ENCODE peak calls at places on chromosomes 1 and 21, in seven cellular contexts. One of them, this sample, is unnamed.
A peak's percentile ranks its signal among the peaks of the same experiment; 100 is the strongest.

GRCh38 chr1:12604114-12604874 is 13.7 kb downstream of the DHRS3 start:
- DNase-seq in IMR-90: peak; percentile 99
- DNase-seq in suprapubic skin: no peak
- DNase-seq in upper lobe of right lung: no peak
- DNase-seq in fibroblast of lung: peak; percentile 95
- DNase-seq in heart left ventricle: peak; percentile 64
- DNase-seq in pancreas: no peak
- DNase-seq in this sample: no peak

GRCh38 chr1:25804244-25804963 is 4.4 kb downstream of the SELENON start:
- DNase-seq in heart left ventricle: no peak
- DNase-seq in IMR-90: no peak
- DNase-seq in suprapubic skin: no peak
- DNase-seq in upper lobe of right lung: no peak
- DNase-seq in fibroblast of lung: no peak
- DNase-seq in pancreas: no peak
- DNase-seq in this sample: no peak

GRCh38 chr1:158028956-158029355 is 35.5 kb downstream of the KIRREL1 start:
- DNase-seq in heart left ventricle: no peak
- DNase-seq in fibroblast of lung: no peak
- DNase-seq in upper lobe of right lung: no peak
- DNase-seq in IMR-90: peak; percentile 55
- DNase-seq in suprapubic skin: no peak
- DNase-seq in pancreas: no peak
- DNase-seq in this sample: no peak

GRCh38 chr1:101257500-101258325 is 20.9 kb downstream of the S1PR1 start:
- DNase-seq in pancreas: no peak
- DNase-seq in heart left ventricle: no peak
- DNase-seq in suprapubic skin: no peak
- DNase-seq in upper lobe of right lung: no peak
- DNase-seq in fibroblast of lung: no peak
- DNase-seq in IMR-90: no peak
- DNase-seq in this sample: no peak

GRCh38 chr21:35527358-35527757 is 478.3 kb upstream of the RUNX1 start:
- DNase-seq in pancreas: no peak
- DNase-seq in suprapubic skin: no peak
- DNase-seq in IMR-90: no peak
- DNase-seq in upper lobe of right lung: no peak
- DNase-seq in heart left ventricle: no peak
- DNase-seq in fibroblast of lung: no peak
- DNase-seq in this sample: no peak

GRCh38 chr1:9332513-9333143 is 39.9 kb downstream of the SPSB1 start:
- DNase-seq in pancreas: no peak
- DNase-seq in suprapubic skin: no peak
- DNase-seq in fibroblast of lung: no peak
- DNase-seq in upper lobe of right lung: no peak
- DNase-seq in heart left ventricle: no peak
- DNase-seq in IMR-90: no peak
- DNase-seq in this sample: no peak

GRCh38 chr1:235883261-235883927 is 16.7 kb upstream of the LYST start:
- DNase-seq in fibroblast of lung: peak; percentile 96
- DNase-seq in pancreas: peak; percentile 87
- DNase-seq in IMR-90: peak; percentile 97
- DNase-seq in upper lobe of right lung: peak; percentile 89
- DNase-seq in suprapubic skin: peak; percentile 94
- DNase-seq in heart left ventricle: peak; percentile 90
- DNase-seq in this sample: peak; percentile 85

GRCh38 chr21:44653123-44653522 is 1.3 kb downstream of the KRTAP12-4 start:
- DNase-seq in fibroblast of lung: no peak
- DNase-seq in suprapubic skin: no peak
- DNase-seq in heart left ventricle: no peak
- DNase-seq in upper lobe of right lung: no peak
- DNase-seq in pancreas: no peak
- DNase-seq in IMR-90: no peak
- DNase-seq in this sample: no peak

GRCh38 chr21:44823179-44823654 is 5.4 kb upstream of the SUMO3 start:
- DNase-seq in upper lobe of right lung: no peak
- DNase-seq in pancreas: no peak
- DNase-seq in suprapubic skin: no peak
- DNase-seq in heart left ventricle: no peak
- DNase-seq in IMR-90: no peak
- DNase-seq in fibroblast of lung: no peak
- DNase-seq in this sample: no peak

GRCh38 chr1:149965440-149965839 is 28.8 kb upstream of the MTMR11 start:
- DNase-seq in fibroblast of lung: no peak
- DNase-seq in IMR-90: no peak
- DNase-seq in suprapubic skin: no peak
- DNase-seq in upper lobe of right lung: no peak
- DNase-seq in pancreas: no peak
- DNase-seq in heart left ventricle: no peak
- DNase-seq in this sample: no peak

GRCh38 chr1:91502138-91502881 is 1.7 kb downstream of the CDC7 start:
- DNase-seq in upper lobe of right lung: no peak
- DNase-seq in fibroblast of lung: no peak
- DNase-seq in heart left ventricle: no peak
- DNase-seq in IMR-90: no peak
- DNase-seq in suprapubic skin: no peak
- DNase-seq in pancreas: no peak
- DNase-seq in this sample: no peak

GRCh38 chr21:43267391-43268085 is 98.7 kb downstream of the CRYAA start:
- DNase-seq in suprapubic skin: no peak
- DNase-seq in fibroblast of lung: no peak
- DNase-seq in heart left ventricle: peak; percentile 24
- DNase-seq in upper lobe of right lung: peak; percentile 48
- DNase-seq in IMR-90: no peak
- DNase-seq in pancreas: no peak
- DNase-seq in this sample: no peak

GRCh38 chr1:198437352-198437751 is 103.1 kb downstream of the ATP6V1G3 start:
- DNase-seq in pancreas: no peak
- DNase-seq in suprapubic skin: no peak
- DNase-seq in IMR-90: peak; percentile 54
- DNase-seq in fibroblast of lung: no peak
- DNase-seq in upper lobe of right lung: no peak
- DNase-seq in heart left ventricle: no peak
- DNase-seq in this sample: no peak

GRCh38 chr1:81679972-81680371 is 120.8 kb upstream of the ADGRL2 start:
- DNase-seq in pancreas: no peak
- DNase-seq in heart left ventricle: peak; percentile 34
- DNase-seq in upper lobe of right lung: no peak
- DNase-seq in suprapubic skin: no peak
- DNase-seq in IMR-90: peak; percentile 45
- DNase-seq in fibroblast of lung: peak; percentile 61
- DNase-seq in this sample: no peak

GRCh38 chr1:62953643-62954042 is 169.7 kb downstream of the ATG4C start:
- DNase-seq in pancreas: no peak
- DNase-seq in IMR-90: no peak
- DNase-seq in fibroblast of lung: no peak
- DNase-seq in suprapubic skin: no peak
- DNase-seq in upper lobe of right lung: no peak
- DNase-seq in heart left ventricle: no peak
- DNase-seq in this sample: no peak

GRCh38 chr1:62951441-62951840 is 167.5 kb downstream of the ATG4C start:
- DNase-seq in IMR-90: no peak
- DNase-seq in suprapubic skin: no peak
- DNase-seq in heart left ventricle: no peak
- DNase-seq in fibroblast of lung: no peak
- DNase-seq in pancreas: no peak
- DNase-seq in upper lobe of right lung: no peak
- DNase-seq in this sample: no peak

GRCh38 chr1:62954758-62955157 is 170.8 kb downstream of the ATG4C start:
- DNase-seq in IMR-90: no peak
- DNase-seq in heart left ventricle: no peak
- DNase-seq in fibroblast of lung: no peak
- DNase-seq in suprapubic skin: no peak
- DNase-seq in upper lobe of right lung: no peak
- DNase-seq in pancreas: no peak
- DNase-seq in this sample: no peak

GRCh38 chr1:62952596-62952995 is 168.7 kb downstream of the ATG4C start:
- DNase-seq in upper lobe of right lung: no peak
- DNase-seq in suprapubic skin: no peak
- DNase-seq in heart left ventricle: no peak
- DNase-seq in pancreas: no peak
- DNase-seq in fibroblast of lung: no peak
- DNase-seq in IMR-90: no peak
- DNase-seq in this sample: no peak
- H3K27me3 ChIP-seq in upper lobe of right lung: peaks cover 6% of the 10 kb centered on the region
- H3K27me3 ChIP-seq in suprapubic skin: peaks cover 27% of the 10 kb centered on the region
- H3K27me3 ChIP-seq in heart left ventricle: peaks cover 51% of the 10 kb centered on the region
- H3K27me3 ChIP-seq in pancreas: no peaks in the 10 kb centered on the region
- H3K27me3 ChIP-seq in fibroblast of lung: peaks cover 2% of the 10 kb centered on the region
- H3K27me3 ChIP-seq in IMR-90: peaks cover 3% of the 10 kb centered on the region
- H3K27me3 ChIP-seq in this sample: no peaks in the 10 kb centered on the region

DNA sequence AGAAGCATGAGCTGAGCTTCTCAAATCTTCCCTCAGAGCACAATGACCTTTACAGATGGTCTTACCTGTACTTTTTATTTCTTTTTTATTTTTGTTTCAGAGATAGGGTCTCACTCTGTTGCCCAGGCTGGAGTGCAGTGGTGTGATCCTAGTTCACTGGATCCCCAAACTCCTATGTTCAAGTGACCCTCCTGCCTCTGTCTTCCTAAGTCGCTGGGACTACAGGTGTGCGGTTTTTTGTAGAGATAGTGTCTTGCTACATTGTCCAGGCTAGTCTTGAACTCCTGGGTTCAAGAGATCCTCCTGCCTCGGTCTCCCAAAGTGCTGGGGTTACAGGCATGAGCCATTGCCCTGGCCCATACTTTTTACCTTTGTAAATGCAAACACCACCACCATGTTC is 56.0 kb upstream of the LPGAT1 start:
- DNase-seq in heart left ventricle: no peak
- DNase-seq in upper lobe of right lung: no peak
- DNase-seq in suprapubic skin: no peak
- DNase-seq in IMR-90: no peak
- DNase-seq in fibroblast of lung: no peak
- DNase-seq in pancreas: no peak
- DNase-seq in this sample: no peak
- H3K4me1 ChIP-seq in heart left ventricle: no peaks in the 10 kb centered on the region
- H3K4me1 ChIP-seq in upper lobe of right lung: no peaks in the 10 kb centered on the region
- H3K4me1 ChIP-seq in suprapubic skin: no peaks in the 10 kb centered on the region
- H3K4me1 ChIP-seq in IMR-90: no peaks in the 10 kb centered on the region
- H3K4me1 ChIP-seq in fibroblast of lung: no peaks in the 10 kb centered on the region
- H3K4me1 ChIP-seq in pancreas: no peaks in the 10 kb centered on the region
- H3K4me1 ChIP-seq in this sample: no peaks in the 10 kb centered on the region

GRCh38 chr1:155307247-155307740 is 1.4 kb upstream of the FDPS start:
- DNase-seq in pancreas: no peak
- DNase-seq in upper lobe of right lung: no peak
- DNase-seq in IMR-90: peak; percentile 61
- DNase-seq in suprapubic skin: no peak
- DNase-seq in fibroblast of lung: peak; percentile 69
- DNase-seq in heart left ventricle: no peak
- DNase-seq in this sample: no peak
- TF ChIP-seq CTCF in pancreas: no peak
- TF ChIP-seq CTCF in upper lobe of right lung: peak; percentile 32
- TF ChIP-seq CTCF in IMR-90: peak; percentile 50
- TF ChIP-seq CTCF in suprapubic skin: no peak
- TF ChIP-seq CTCF in fibroblast of lung: peak; percentile 31
- TF ChIP-seq CTCF in heart left ventricle: peak; percentile 20
- TF ChIP-seq CTCF in this sample: peak; percentile 16

GRCh38 chr1:47179023-47179987 is 10.5 kb downstream of the PDZK1IP1 start:
- DNase-seq in upper lobe of right lung: peak; percentile 95
- DNase-seq in fibroblast of lung: peak; percentile 92
- DNase-seq in pancreas: peak; percentile 91
- DNase-seq in heart left ventricle: peak; percentile 94
- DNase-seq in suprapubic skin: peak; percentile 92
- DNase-seq in IMR-90: peak; percentile 91
- DNase-seq in this sample: peak; percentile 67
- H3K27me3 ChIP-seq in upper lobe of right lung: peaks cover 3% of the 10 kb centered on the region
- H3K27me3 ChIP-seq in fibroblast of lung: no peaks in the 10 kb centered on the region
- H3K27me3 ChIP-seq in pancreas: no peaks in the 10 kb centered on the region
- H3K27me3 ChIP-seq in heart left ventricle: peaks cover 5% of the 10 kb centered on the region
- H3K27me3 ChIP-seq in suprapubic skin: peaks cover 7% of the 10 kb centered on the region
- H3K27me3 ChIP-seq in IMR-90: no peaks in the 10 kb centered on the region
- H3K27me3 ChIP-seq in this sample: no peaks in the 10 kb centered on the region